ENCODE peak calls at places on chromosome 22, in seven cellular contexts. F, I, E, B, W, U and G are unnamed samples.

GRCh38 chr22:22817468-22818201 is 70.0 kb upstream of the IGLL5 start:
- DNase-seq in E (no peak), W (no peak), F (no peak), B (no peak), I (no peak), U (no peak), G (no peak)

GRCh38 chr22:50206599-50206998 is 5.8 kb downstream of the SELENOO start:
- DNase-seq in F (no peak), U (no peak), E (peak; percentile 86), W (peak; percentile 79), I (peak; percentile 82), B (no peak), G (no peak)

GRCh38 chr22:26587991-26588613 is 1.8 kb downstream of the TPST2 start:
- DNase-seq in U (no peak), F (no peak), I (no peak), B (no peak), E (no peak), W (no peak), G (no peak)

GRCh38 chr22:22871536-22872278 is 15.9 kb upstream of the IGLL5 start:
- DNase-seq in E (no peak), F (no peak), U (no peak), W (no peak), I (peak; percentile 59), B (no peak), G (no peak)

GRCh38 chr22:40033586-40034380 is 39.0 kb downstream of the FAM83F start:
- DNase-seq in F (no peak), W (no peak), I (peak; percentile 82), E (no peak), B (no peak), U (no peak), G (no peak)

GRCh38 chr22:47340851-47341436 is 578.5 kb downstream of the TBC1D22A start:
- DNase-seq in W (peak; percentile 61), E (no peak), U (no peak), I (peak; percentile 42), B (no peak), F (no peak), G (no peak)

GRCh38 chr22:23399367-23400285 is 180.5 kb downstream of the IGLL1 start:
- DNase-seq in E (peak; percentile 64), B (no peak), I (no peak), F (no peak), W (no peak), U (no peak), G (no peak)

GRCh38 chr22:29503811-29504372 is 23.9 kb downstream of the NEFH start:
- DNase-seq in F (peak; percentile 59), E (no peak), W (peak; percentile 87), I (no peak), B (peak; percentile 39), U (no peak), G (peak; percentile 62)

GRCh38 chr22:42938976-42939375 is 76.0 kb downstream of the PACSIN2 start:
- DNase-seq in W (no peak), U (no peak), E (peak; percentile 30), I (no peak), F (peak; percentile 47), B (peak; percentile 76), G (no peak)

GRCh38 chr22:42937164-42937854 is 77.6 kb downstream of the PACSIN2 start:
- DNase-seq in W (peak; percentile 80), E (peak; percentile 80), B (no peak), I (peak; percentile 93), U (no peak), F (peak; percentile 77), G (peak; percentile 55)

GRCh38 chr22:42938449-42938848 is 76.5 kb downstream of the PACSIN2 start:
- DNase-seq in U (no peak), E (peak; percentile 74), W (no peak), I (no peak), B (no peak), F (no peak), G (no peak)

GRCh38 chr22:42939941-42940653 is 74.9 kb downstream of the PACSIN2 start:
- DNase-seq in U (no peak), F (peak; percentile 90), I (no peak), E (peak; percentile 68), W (peak; percentile 83), B (peak; percentile 80), G (peak; percentile 74)

DNA sequence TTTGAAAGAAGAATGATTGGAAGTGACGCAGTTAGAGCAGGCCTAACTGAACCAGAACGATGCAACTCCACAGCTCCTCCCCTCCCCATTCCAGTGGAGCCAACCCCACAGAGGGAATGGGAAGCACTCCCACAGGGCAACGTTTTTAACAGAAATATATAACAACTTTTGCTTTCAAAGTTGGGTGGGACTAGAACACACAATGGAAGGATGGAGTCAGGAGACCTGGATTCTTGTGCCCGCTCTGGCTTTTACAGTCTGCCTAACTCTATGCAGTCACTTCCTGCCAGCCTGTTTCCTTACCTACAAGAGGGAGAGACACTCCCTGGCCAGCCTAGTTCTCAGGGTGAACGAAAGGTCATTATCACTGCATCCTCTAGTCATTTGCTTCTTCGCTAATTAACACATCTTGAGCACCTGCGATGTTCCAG is 75.5 kb downstream of the PACSIN2 start:
- DNase-seq in I (no peak), E (peak; percentile 5), F (no peak), U (no peak), B (no peak), W (no peak), G (no peak)
- H3K4me3 ChIP-seq in I (no peak overlapping the region), E (no peak overlapping the region), F (no peak overlapping the region), U (peak overlapping the region; percentile 31), B (no peak overlapping the region), W (no peak overlapping the region), G (no peak overlapping the region)

DNA sequence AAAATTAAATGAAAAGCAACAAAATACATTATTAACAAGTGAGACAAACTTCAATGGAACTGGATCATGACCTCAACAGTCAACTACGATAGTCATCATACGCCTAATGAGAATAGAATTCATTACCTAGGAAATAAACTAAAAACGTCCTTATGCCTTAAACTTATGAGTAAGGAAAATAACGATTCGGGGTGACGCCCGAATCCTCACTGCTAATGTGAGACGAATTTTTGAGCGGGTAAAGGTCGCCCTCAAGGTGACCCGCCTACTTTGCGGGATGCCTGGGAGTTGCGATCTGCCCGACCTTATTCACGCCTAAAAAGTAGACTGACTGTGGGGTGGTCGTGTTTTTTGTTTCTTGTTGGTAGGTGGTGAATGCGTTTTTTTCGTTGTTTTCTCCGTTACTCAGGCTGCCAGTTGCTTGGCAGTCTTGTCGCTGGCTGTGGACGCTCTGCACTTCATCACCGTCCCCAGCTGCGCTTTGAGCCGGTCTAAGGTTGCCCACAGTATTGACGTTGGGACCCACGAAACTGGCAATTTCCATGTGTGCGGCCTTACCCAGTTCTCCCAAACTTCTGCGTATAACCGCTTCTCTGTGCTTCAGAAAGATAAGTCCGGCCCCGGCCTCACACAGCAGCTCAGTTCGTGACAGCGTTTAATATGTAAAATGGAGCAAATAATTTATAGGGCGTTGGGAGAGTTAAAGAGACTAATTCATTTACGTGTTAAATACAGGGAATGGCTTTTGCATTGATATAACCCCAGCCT is 593 bp upstream of the POLDIP3 start:
- DNase-seq in E (peak; percentile 87), I (peak; percentile 96), F (peak; percentile 93), W (peak; percentile 99), U (peak; percentile 93), B (peak; percentile 77), G (peak; percentile 99)
- H3K4me3 ChIP-seq in E (peak overlapping the region; percentile 69), I (no peak overlapping the region), F (no peak overlapping the region), W (peak overlapping the region; percentile 83), U (peak overlapping the region; percentile 83), B (peak overlapping the region; percentile 80), G (peak overlapping the region; percentile 72)

GRCh38 chr22:38697055-38697980 is 3.4 kb downstream of the JOSD1 start:
- DNase-seq in W (peak; percentile 49), E (peak; percentile 53), F (peak; percentile 46), U (no peak), B (peak; percentile 52), I (no peak), G (no peak)
- H3K4me3 ChIP-seq in W (peak overlapping the region; percentile 3), E (no peak overlapping the region), F (no peak overlapping the region), U (peak overlapping the region; percentile 98), B (no peak overlapping the region), I (no peak overlapping the region), G (no peak overlapping the region)

GRCh38 chr22:19723165-19723989 is at the start of gene GP1BB:
- DNase-seq in I (no peak), W (no peak), F (peak; percentile 31), E (no peak), B (no peak), U (no peak), G (no peak)

GRCh38 chr22:19722175-19722914 is 994 bp upstream of the GP1BB start:
- DNase-seq in I (no peak), W (no peak), U (no peak), E (no peak), B (no peak), F (no peak), G (no peak)

GRCh38 chr22:19722915-19723164 is 499 bp upstream of the GP1BB start:
- DNase-seq in W (no peak), B (no peak), U (no peak), E (no peak), I (no peak), F (no peak), G (no peak)

GRCh38 chr22:19724927-19725661 is 1.8 kb downstream of the GP1BB start:
- DNase-seq in B (no peak), F (no peak), W (no peak), I (no peak), U (no peak), E (no peak), G (no peak)

DNA sequence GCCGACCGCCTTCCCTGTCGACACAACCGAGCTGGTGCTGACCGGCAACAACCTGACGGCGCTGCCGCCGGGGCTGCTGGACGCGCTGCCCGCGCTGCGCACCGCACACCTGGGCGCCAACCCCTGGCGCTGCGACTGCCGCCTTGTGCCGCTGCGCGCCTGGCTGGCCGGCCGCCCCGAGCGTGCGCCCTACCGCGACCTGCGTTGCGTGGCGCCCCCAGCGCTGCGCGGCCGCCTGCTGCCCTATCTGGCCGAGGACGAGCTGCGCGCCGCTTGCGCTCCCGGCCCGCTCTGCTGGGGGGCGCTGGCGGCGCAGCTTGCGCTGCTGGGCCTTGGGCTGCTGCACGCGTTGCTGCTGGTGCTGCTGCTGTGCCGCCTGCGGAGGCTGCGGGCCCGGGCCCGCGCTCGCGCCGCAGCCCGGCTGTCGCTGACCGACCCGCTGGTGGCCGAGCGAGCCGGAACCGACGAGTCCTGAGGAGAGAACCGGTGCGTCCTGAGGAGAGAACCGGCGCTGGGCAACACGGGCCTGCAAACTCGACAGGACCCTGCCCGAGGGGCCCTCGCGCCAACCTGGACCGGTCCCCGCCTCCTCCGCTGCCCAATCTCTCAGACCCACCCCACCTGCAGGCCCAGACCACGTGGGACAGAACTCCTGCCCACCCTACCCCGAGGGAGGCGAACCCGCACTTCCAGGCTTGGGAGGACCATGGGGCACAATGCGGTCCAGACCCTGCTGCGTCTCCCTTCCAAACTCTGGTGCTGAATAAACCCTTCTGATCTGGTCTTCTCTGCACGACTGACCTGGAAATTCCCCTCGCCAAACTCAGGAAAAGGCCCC is 870 bp downstream of the GP1BB start:
- DNase-seq in W (no peak), B (no peak), U (no peak), F (peak; percentile 20), I (no peak), E (no peak), G (no peak)
- H3K4me3 ChIP-seq in W (no peak overlapping the region), B (peak overlapping the region; percentile 5), U (no peak overlapping the region), F (no peak overlapping the region), I (no peak overlapping the region), E (no peak overlapping the region), G (no peak overlapping the region)

DNA sequence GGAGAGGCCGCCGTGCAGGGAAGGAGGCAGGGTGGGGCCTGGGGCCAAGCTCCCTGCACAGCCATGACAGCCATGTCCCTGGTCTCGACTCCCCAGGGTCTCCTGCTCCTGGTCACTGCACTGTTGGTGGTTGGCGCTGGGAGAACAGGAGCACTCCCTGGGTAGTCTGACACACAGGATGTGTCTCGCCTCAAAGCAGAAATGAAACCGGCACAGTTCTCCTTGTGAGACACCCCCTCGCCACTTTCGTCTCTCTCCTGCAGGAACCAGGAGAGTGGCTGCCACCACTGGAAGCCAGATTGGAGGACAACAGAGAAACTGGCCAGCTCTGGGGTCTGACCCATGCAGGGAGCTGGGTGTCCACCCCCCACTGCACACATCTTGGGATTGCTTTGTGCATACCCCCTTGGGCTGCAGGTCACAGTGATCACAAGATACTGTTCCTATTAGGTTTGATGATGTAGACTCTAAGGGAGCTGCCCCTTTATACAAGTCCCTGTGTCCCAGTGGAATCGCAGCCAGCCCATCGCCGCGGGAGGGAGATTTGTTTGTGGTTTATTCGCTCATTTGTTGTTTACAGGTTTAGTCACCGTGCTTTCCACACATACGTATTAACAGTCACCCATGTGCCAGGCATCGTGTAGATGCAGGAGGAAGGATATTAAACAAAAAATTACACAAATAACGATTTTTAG is 27.0 kb upstream of the YWHAH start:
- DNase-seq in U (no peak), E (peak; percentile 67), B (no peak), F (peak; percentile 54), I (no peak), W (no peak), G (no peak)
- H3K4me3 ChIP-seq in U (no peak overlapping the region), E (no peak overlapping the region), B (no peak overlapping the region), F (no peak overlapping the region), I (no peak overlapping the region), W (no peak overlapping the region), G (no peak overlapping the region)